ENCODE peak calls at places on chromosomes 13 and 19, in six cellular contexts. D, W, H, I, S and J are unnamed samples.

GRCh38 chr13:29676941-29677452 is 81.5 kb upstream of the SLC7A1 start:
- DNase-seq in D (no peak), W (no peak), H (no peak), I (peak), S (no peak), J (no peak)

GRCh38 chr13:38967446-38967845 is 23.2 kb downstream of the STOML3 start:
- DNase-seq in D (no peak), W (no peak), H (no peak), I (no peak), S (no peak), J (no peak)

GRCh38 chr19:23810496-23810895 is 51.8 kb upstream of the ZNF681 start:
- DNase-seq in D (no peak), W (no peak), H (no peak), I (no peak), S (no peak), J (no peak)

GRCh38 chr13:27442071-27442647 is 8.2 kb downstream of the MTIF3 start:
- DNase-seq in D (no peak), W (no peak), H (no peak), I (no peak), S (no peak), J (no peak)

GRCh38 chr13:19266979-19267378 is 85.4 kb upstream of the TUBA3C start:
- DNase-seq in D (no peak), W (no peak), H (no peak), I (no peak), S (no peak), J (no peak)

GRCh38 chr13:80562423-80562822 is 221.5 kb upstream of the SPRY2 start:
- DNase-seq in D (no peak), W (no peak), H (no peak), I (no peak), S (no peak), J (no peak)

GRCh38 chr19:5850189-5850588 is 1.1 kb downstream of the FUT3 start:
- DNase-seq in D (no peak), W (no peak), H (no peak), I (no peak), S (no peak), J (no peak)

GRCh38 chr13:73059460-73060250 is 850 bp downstream of the KLF5 start:
- DNase-seq in D (peak), W (no peak), H (no peak), I (peak), S (no peak), J (no peak)

GRCh38 chr19:18850560-18851375 is 19.0 kb downstream of the UPF1 start:
- DNase-seq in D (peak), W (no peak), H (no peak), I (no peak), S (no peak), J (no peak)

GRCh38 chr19:18418725-18419194 is 438 bp upstream of the SSBP4 start:
- DNase-seq in D (no peak), W (no peak), H (no peak), I (no peak), S (no peak), J (no peak)

GRCh38 chr19:52473655-52474350 is 20.4 kb downstream of the ZNF578 start:
- DNase-seq in D (no peak), W (no peak), H (no peak), I (no peak), S (no peak), J (no peak)

GRCh38 chr19:916645-917322 is 349 bp upstream of the KISS1R start:
- DNase-seq in D (no peak), W (no peak), H (peak), I (no peak), S (no peak), J (no peak)
- H3K4me3 ChIP-seq in D (no peak), W (peak), H (peak), I (peak), S (no peak), J (peak)

GRCh38 chr19:40777795-40778044 is 327 bp upstream of the RAB4B start:
- DNase-seq in D (no peak), W (no peak), H (no peak), I (no peak), S (no peak), J (no peak)

GRCh38 chr19:40776364-40776763 is 1.0 kb downstream of the MIA start:
- DNase-seq in D (no peak), W (no peak), H (no peak), I (no peak), S (no peak), J (no peak)

GRCh38 chr19:40778865-40779284 is 828 bp downstream of the RAB4B start:
- DNase-seq in D (no peak), W (no peak), H (no peak), I (no peak), S (no peak), J (peak)

GRCh38 chr19:40776966-40777794 is 867 bp upstream of the RAB4B start:
- DNase-seq in D (peak), W (peak), H (peak), I (peak), S (peak), J (peak)

GRCh38 chr19:40778045-40778864 is at the start of gene RAB4B:
- DNase-seq in D (peak), W (peak), H (peak), I (peak), S (peak), J (peak)
- TF ChIP-seq CTCF in D (no peak), W (no peak), H (no peak), I (peak), S (no peak), J (no peak)

GRCh38 chr19:49838816-49839588 is 12.0 kb upstream of the PTOV1 start:
- DNase-seq in D (no peak), W (no peak), H (no peak), I (no peak), S (peak), J (no peak)

GRCh38 chr19:49840736-49841249 is 10.2 kb upstream of the PTOV1 start:
- DNase-seq in D (no peak), W (no peak), H (no peak), I (no peak), S (no peak), J (no peak)

GRCh38 chr19:49837425-49837824 is 13.5 kb upstream of the PTOV1 start:
- DNase-seq in D (no peak), W (no peak), H (no peak), I (no peak), S (no peak), J (no peak)

GRCh38 chr19:49843265-49843664 is 7.7 kb upstream of the PTOV1 start:
- DNase-seq in D (no peak), W (no peak), H (no peak), I (no peak), S (no peak), J (no peak)

DNA sequence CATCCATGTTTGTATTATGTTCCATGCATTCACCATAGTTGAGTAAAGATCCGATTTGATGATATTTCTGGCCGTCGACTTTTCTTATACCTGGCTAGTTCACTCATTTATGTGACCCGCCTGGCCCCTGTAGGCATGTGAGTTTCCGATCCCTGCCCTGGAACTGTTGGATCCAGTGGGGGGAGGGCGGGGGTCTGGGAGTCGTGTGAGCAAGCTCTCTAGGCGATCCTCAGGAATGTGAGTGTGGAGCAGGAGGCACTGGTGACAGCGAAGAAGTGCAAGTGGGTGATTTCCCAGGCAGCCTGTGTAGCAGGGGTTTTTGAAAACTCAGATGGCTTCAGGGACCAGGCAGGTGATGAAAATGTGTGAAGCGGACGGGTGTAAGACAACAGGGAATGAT is 10.6 kb upstream of the PTOV1 start:
- DNase-seq in D (no peak), W (no peak), H (no peak), I (no peak), S (no peak), J (no peak)
- H3K4me3 ChIP-seq in D (no peak), W (no peak), H (no peak), I (no peak), S (no peak), J (no peak)

DNA sequence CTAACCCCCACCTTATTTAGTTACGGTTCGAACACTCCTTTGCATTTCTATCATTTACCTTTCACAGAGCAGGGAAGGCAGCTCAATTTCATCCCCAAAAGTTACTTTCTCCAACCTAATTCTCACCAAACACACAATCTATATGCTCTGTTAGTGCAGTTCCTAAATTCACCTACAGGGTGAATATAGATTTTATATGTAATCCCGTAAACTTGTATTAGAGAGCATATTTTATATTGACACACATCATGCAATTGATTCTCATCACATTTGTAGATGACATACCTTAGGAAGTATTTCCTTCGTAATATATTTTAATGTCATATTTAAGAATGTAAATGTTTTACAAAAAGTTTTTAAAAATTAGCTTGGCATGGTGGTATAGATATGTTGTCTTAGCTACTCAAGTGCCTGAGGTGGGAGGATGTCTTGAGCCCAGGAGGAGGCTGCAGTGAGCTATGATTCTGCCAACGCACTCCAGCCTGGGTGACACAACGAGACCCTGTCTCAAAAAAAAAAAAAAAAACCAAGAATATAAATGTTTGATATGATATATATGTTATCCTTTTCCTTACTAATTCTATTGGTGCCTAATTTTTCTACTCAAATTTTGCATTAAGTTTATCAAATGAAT is 57.3 kb upstream of the TNFRSF19 start:
- DNase-seq in D (no peak), W (no peak), H (no peak), I (no peak), S (no peak), J (no peak)
- TF ChIP-seq CTCF in D (no peak), W (no peak), H (peak), I (no peak), S (peak), J (peak)

DNA sequence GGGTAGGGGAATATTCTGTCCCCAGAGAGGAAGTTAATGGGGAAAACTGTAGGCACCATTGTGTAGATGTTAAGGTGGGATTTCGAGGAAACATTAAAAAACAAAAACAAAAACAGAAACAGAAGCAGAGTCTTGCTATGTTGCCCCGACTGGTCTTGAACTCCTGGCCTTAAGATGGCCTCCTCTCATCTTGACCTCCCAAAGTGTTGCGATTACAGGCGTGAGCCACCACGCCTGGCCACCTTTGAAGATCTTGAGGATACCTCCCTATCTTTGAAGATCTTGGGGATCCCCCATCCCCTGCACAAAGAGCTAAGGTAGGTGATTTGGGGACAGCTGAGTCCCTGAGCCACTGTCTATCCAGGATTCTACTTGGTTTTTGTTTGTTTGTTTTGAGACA is 553 bp upstream of the ICAM3 start:
- DNase-seq in D (no peak), W (no peak), H (no peak), I (no peak), S (no peak), J (no peak)
- H3K4me3 ChIP-seq in D (no peak), W (no peak), H (no peak), I (no peak), S (no peak), J (no peak)

DNA sequence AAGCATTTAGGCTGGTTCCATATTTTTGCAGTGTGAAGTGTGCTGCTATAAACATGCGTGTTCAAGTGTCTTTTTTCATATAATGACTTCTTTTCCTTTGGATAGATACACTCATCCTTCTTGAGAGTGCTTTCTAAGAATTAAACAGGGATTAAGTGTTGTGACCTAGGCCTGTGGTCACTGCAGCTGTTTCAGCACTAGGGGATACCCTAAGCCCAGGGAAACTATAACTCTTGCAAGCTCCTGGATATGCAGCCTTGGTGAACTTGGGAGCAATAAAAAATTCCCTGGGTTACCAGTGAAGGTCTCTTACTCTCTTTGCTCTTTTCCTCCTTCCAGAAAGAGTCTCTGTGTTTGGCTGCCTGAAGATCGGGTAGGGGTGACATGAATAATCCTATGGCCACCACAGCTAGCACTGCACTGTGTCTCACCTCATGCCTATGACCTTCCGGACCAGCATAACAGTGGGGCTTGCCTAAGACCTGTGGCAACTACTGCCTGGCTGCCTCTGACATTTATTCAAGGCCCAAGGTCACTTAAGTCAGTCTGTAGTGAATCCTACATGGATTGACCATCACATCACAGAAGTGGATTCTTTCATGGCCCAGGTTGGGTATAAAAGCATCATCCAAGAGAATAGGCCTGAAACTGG is 799.7 kb downstream of the DACH1 start:
- DNase-seq in D (peak), W (no peak), H (no peak), I (no peak), S (peak), J (no peak)
- TF ChIP-seq CTCF in D (no peak), W (no peak), H (peak), I (no peak), S (peak), J (no peak)

GRCh38 chr13:113072370-113072769 is 33.2 kb upstream of the F7 start:
- DNase-seq in D (no peak), W (no peak), H (no peak), I (no peak), S (no peak), J (no peak)
- H3K4me3 ChIP-seq in D (no peak), W (no peak), H (no peak), I (no peak), S (no peak), J (no peak)

DNA sequence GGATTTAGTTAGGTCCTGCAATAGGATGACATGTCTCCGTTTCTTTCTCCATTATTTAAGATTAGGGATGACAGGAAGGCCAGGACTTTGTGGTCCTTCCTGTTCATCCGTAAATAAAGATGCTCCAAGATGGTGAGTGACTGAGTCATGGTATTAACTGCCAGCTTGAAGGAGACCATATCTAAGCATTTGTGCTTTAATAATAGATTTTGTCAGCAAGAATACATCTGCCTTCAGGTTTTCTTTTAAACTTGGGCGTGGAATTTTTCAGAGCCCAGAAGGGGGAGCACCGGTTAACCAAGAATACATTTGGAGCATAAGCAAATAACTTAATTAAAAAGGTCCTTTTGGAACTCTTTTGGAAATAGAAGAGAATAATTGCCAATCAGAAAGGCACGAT is 68.2 kb downstream of the ARHGAP35 start:
- DNase-seq in D (no peak), W (no peak), H (no peak), I (no peak), S (no peak), J (no peak)
- TF ChIP-seq CTCF in D (no peak), W (no peak), H (no peak), I (no peak), S (peak), J (peak)